ENCODE peak calls at places on chromosomes 2 and 18, in five cellular contexts. V, L, Q, Y and H are unnamed samples.
A peak's percentile ranks its signal among the peaks of the same experiment; 100 is the strongest.

GRCh38 chr2:205834776-205835175 is 152.5 kb downstream of the NRP2 start:
- DNase-seq in V (no peak), L (no peak), Q (no peak), Y (no peak), H (no peak)

GRCh38 chr2:232113821-232114220 is 152.3 kb downstream of the DIS3L2 start:
- DNase-seq in V (no peak), L (no peak), Q (no peak), Y (no peak), H (no peak)

GRCh38 chr18:48939368-48940097 is 11.2 kb downstream of the SMAD7 start:
- DNase-seq in V (no peak), L (no peak), Q (no peak), Y (no peak), H (no peak)

GRCh38 chr2:60560734-60561649 is 7.5 kb upstream of the BCL11A start:
- DNase-seq in V (no peak), L (no peak), Q (no peak), Y (no peak), H (no peak)

GRCh38 chr2:195536863-195537262 is 120.2 kb upstream of the SLC39A10 start:
- DNase-seq in V (no peak), L (no peak), Q (no peak), Y (no peak), H (no peak)

GRCh38 chr2:149719695-149720094 is 132.1 kb upstream of the MMADHC start:
- DNase-seq in V (no peak), L (no peak), Q (no peak), Y (no peak), H (no peak)

GRCh38 chr18:58726671-58727070 is 55.4 kb downstream of the MALT1 start:
- DNase-seq in V (no peak), L (no peak), Q (no peak), Y (no peak), H (no peak)

GRCh38 chr2:217360781-217361485 is 501.1 kb upstream of the TNP1 start:
- DNase-seq in V (no peak), L (no peak), Q (no peak), Y (peak; percentile 65), H (peak; percentile 12)

GRCh38 chr2:235762832-235763598 is 269.2 kb downstream of the AGAP1 start:
- DNase-seq in V (no peak), L (no peak), Q (no peak), Y (no peak), H (no peak)
- TF ChIP-seq CTCF in V (no peak), L (no peak), Q (no peak), Y (no peak), H (no peak)

DNA sequence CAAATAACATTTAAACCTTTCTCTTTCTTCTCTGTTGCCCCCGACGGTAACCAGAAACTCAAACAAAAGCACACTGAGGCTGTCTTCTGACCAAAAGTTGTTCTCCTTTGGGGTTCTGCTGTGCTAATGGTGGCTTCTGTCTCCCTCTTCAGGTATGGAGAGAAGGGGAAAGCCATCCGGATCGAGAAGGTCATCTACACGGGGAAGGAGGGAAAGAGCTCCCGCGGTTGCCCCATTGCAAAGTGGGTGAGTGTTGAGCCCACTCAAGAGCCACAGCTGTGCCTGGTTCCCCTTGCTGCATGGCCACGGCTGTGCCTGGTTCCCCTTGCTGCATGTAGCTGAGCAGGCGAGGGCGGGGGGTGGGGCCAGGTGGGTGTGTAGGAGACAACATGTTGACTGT is 67.4 kb downstream of the BOLA3 start:
- DNase-seq in V (no peak), L (no peak), Q (no peak), Y (no peak), H (no peak)
- TF ChIP-seq CTCF in V (no peak), L (no peak), Q (no peak), Y (peak; percentile 15), H (no peak)

DNA sequence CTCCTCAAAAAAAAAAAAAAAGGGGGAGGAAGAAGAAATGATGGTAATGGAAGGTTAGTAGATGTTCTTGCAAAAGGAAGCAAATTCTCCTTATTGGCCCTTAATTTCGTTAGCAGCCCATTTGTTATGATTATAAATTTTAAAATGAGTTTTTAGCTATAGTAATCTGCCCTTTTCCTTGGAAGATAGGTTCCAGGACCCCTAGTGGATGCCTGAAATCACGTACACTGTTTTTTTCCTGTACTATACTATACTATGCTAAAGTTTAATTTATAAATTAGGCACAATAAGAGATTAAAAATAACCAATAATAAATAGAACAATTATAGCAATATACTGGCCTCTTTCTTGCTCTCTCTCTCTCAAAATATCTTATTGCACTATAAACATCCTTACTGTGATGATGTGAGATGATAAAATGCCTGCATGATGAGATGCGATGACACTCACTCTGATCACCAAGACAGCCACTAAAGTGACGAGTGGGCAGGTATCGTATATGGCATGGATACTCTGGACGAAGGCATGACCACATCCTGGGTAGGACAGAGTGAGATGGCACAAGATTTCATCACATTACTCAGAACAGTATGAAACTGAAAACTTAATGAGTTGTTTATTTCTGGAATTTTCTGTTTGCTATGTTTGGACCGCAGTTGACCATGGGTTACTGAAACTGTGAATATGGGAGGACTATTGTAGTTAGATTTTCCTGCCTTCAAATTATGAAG is 87.2 kb downstream of the KCTD18 start:
- DNase-seq in V (no peak), L (no peak), Q (no peak), Y (no peak), H (no peak)
- TF ChIP-seq CTCF in V (no peak), L (no peak), Q (no peak), Y (peak; percentile 13), H (no peak)

DNA sequence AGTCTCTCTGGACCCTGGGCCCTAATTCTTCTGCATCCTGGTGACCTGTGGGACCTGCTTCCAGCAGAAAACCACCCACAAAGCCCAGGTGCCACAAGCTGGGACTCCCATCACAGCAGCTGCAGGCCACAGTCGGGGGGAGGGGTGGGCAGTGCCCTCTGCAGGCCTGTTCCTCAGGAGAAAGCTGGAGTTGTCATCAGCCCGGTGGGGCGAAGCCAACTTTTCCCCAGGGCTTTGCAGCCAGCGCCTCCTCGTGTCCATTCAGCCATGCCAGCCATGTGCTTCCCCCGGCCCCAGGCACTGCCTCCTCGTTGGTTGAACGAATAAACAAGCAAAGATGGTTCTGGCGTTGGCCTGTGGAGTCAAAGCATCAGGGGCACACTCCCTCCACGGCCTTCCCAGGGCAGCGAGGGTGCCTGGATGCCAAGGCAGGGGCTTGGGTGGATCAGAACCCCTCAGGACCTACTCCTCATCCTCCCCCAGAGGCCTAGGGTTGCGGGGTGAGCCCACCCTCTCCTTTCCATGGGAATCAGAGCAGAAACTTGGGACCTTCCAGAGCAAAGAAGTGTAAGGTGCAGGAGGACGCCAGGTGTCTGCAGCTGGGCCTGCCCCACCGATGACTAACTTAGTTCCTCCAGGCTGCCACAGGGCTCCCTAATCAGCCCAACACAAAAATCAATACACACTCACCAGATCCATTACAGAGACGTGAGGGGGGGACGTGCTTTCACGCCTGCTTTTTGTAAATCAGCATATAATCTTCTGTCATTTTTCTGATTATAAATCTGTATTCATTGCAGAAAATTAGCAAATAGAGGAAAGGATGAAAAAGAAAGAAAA is 75.7 kb upstream of the RAB6C start:
- DNase-seq in V (peak; percentile 71), L (no peak), Q (peak; percentile 38), Y (no peak), H (peak; percentile 53)
- TF ChIP-seq CTCF in V (no peak), L (no peak), Q (no peak), Y (no peak), H (no peak)

DNA sequence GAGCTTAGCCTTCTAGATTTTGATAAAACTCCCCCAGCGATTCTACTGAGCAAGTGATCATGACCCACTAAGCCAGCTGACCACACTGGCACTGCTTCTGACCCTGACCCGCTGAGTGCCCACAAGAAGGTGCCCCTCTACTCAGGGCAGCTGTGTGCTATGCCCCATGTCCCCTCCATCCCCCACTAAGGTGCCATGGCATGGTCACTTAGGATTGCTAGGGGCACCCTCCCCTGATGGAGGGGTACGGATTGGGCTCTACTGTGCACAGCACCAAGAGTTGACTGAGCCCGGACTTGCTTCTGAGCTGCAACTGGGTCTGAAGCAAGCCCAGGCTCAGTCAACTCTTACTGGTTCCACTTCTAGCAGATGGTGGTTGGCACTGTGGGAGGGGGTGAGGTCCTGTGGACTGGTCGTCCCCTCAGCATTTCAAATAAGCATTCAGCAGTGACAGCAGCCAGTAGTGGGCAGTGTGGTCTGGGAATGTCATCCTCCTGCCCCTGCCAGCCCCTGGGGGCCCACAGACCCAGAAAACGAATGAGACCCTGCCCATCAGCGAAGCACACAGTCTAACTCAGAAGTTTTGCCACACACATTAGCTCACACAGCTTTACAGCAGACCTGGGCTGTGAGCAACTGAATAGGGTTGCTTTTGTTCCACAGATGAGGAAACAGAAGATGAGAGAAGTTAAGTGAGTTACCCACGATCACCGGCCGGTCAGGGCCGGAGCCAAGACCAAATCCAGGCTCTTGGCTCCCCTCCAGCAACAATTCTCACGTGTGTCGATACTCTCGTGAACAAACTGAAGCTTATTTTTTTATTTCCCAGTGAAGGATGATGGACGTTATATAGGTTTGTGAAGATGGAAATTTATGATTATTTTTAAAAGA is 52.1 kb upstream of the FOSL2 start:
- DNase-seq in V (no peak), L (no peak), Q (no peak), Y (no peak), H (no peak)
- TF ChIP-seq CTCF in V (no peak), L (no peak), Q (no peak), Y (peak; percentile 11), H (no peak)

DNA sequence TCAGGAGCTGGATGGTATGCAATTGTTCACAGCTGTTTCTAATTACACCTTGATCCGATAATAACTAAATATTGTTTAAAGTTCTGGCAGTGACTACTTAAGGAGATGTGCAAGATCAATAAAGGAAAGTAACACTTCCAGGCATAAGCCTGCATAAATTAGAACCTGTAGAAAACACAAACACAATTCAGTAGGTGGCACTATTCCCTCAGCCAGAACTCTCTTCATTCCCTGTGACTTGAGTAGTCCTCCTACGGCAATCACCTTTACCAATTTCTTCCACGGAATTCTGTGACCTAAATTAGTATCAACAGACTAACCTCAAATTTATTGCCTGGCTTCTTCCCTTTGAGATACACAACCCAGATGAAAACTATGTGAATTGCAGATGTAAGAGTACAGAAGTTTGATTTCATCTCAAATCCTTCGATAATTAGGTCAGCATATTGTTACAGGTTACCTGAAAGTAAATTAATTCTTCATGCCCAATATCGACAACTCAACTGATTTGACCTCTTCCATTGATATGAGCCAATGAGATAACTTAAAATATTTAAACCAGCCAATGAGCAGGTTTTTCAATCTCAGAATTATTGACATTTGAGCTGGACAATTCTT is 137.8 kb downstream of the PID1 start:
- DNase-seq in V (no peak), L (no peak), Q (no peak), Y (no peak), H (no peak)
- TF ChIP-seq CTCF in V (no peak), L (peak; percentile 40), Q (no peak), Y (peak; percentile 41), H (peak; percentile 44)

GRCh38 chr2:240349133-240350005 is 86.1 kb upstream of the GPC1 start:
- DNase-seq in V (peak; percentile 9), L (no peak), Q (no peak), Y (no peak), H (no peak)

GRCh38 chr2:240350006-240350355 is 85.5 kb upstream of the GPC1 start:
- DNase-seq in V (peak; percentile 6), L (no peak), Q (no peak), Y (no peak), H (no peak)

GRCh38 chr2:240351826-240352426 is 83.5 kb upstream of the GPC1 start:
- DNase-seq in V (peak; percentile 8), L (no peak), Q (no peak), Y (no peak), H (no peak)

GRCh38 chr2:240350696-240351087 is 84.8 kb upstream of the GPC1 start:
- DNase-seq in V (no peak), L (no peak), Q (no peak), Y (no peak), H (no peak)

GRCh38 chr2:240351088-240351741 is 84.2 kb upstream of the GPC1 start:
- DNase-seq in V (peak; percentile 13), L (no peak), Q (no peak), Y (no peak), H (no peak)
- TF ChIP-seq CTCF in V (no peak), L (no peak), Q (no peak), Y (no peak), H (no peak)

GRCh38 chr2:219277703-219278654 is 1.2 kb upstream of the DNAJB2 start:
- DNase-seq in V (peak; percentile 86), L (no peak), Q (peak; percentile 92), Y (peak; percentile 27), H (peak; percentile 83)
- TF ChIP-seq CTCF in V (peak; percentile 94), L (peak; percentile 97), Q (peak; percentile 93), Y (peak; percentile 98), H (peak; percentile 97)